ENCODE peak calls at places on chromosomes 11 and 22, in five cellular contexts. J is HCT116, P is K562, A is HepG2, O is GM12878. X is an unnamed sample.

GRCh38 chr11:2205214-2205770 is 33.7 kb upstream of the TH start:
- DNase-seq in J (no peak), P (no peak), A (no peak), O (no peak), X (no peak)

GRCh38 chr11:91538065-91538464 is 686.6 kb upstream of the FAT3 start:
- DNase-seq in J (no peak), P (no peak), A (no peak), O (no peak), X (no peak)

GRCh38 chr11:65107751-65108468 is 3.8 kb upstream of the TM7SF2 start:
- DNase-seq in J (no peak), P (no peak), A (no peak), O (no peak), X (no peak)

GRCh38 chr11:94653561-94653960 is 86.4 kb downstream of the PIWIL4 start:
- DNase-seq in J (no peak), P (no peak), A (no peak), O (no peak), X (no peak)

GRCh38 chr11:8905528-8906165 is 5.3 kb upstream of the AKIP1 start:
- DNase-seq in J (no peak), P (no peak), A (no peak), O (no peak), X (no peak)

GRCh38 chr11:41115066-41115465 is 344.4 kb downstream of the LRRC4C start:
- DNase-seq in J (no peak), P (no peak), A (no peak), O (no peak), X (no peak)

GRCh38 chr11:65643971-65644370 is 6.1 kb downstream of the SIPA1 start:
- DNase-seq in J (no peak), P (peak; percentile 77), A (no peak), O (no peak), X (no peak)

GRCh38 chr22:29431986-29432385 is 6.4 kb upstream of the RFPL1 start:
- DNase-seq in J (no peak), P (peak; percentile 29), A (no peak), O (no peak), X (no peak)

GRCh38 chr11:30210357-30210756 is 20.5 kb upstream of the FSHB start:
- DNase-seq in J (no peak), P (no peak), A (no peak), O (no peak), X (no peak)

GRCh38 chr11:9660886-9661285 is 3.0 kb upstream of the SWAP70 start:
- DNase-seq in J (no peak), P (no peak), A (no peak), O (no peak), X (no peak)

GRCh38 chr11:103749158-103749557 is 287.3 kb upstream of the DDI1 start:
- DNase-seq in J (no peak), P (no peak), A (no peak), O (no peak), X (no peak)

GRCh38 chr11:35412285-35412684 is 7.1 kb downstream of the SLC1A2 start:
- DNase-seq in J (no peak), P (peak; percentile 9), A (no peak), O (no peak), X (peak; percentile 63)

GRCh38 chr11:36746886-36747710 is 149.1 kb upstream of the RAG2 start:
- DNase-seq in J (peak; percentile 86), P (peak; percentile 90), A (peak; percentile 87), O (peak; percentile 71), X (peak; percentile 76)

GRCh38 chr11:1087961-1088926 is 13.6 kb downstream of the MUC2 start:
- DNase-seq in J (no peak), P (peak; percentile 44), A (peak; percentile 12), O (no peak), X (no peak)

GRCh38 chr11:31995525-31996123 is 95.2 kb upstream of the RCN1 start:
- DNase-seq in J (no peak), P (no peak), A (no peak), O (peak; percentile 26), X (no peak)

GRCh38 chr11:68052137-68052873 is 13.5 kb downstream of the TCIRG1 start:
- DNase-seq in J (no peak), P (no peak), A (no peak), O (no peak), X (no peak)

GRCh38 chr11:77068461-77069335 is 1.9 kb downstream of the CAPN5 start:
- DNase-seq in J (no peak), P (no peak), A (no peak), O (no peak), X (no peak)

GRCh38 chr11:130846606-130847005 is 69.7 kb downstream of the SNX19 start:
- DNase-seq in J (no peak), P (no peak), A (peak; percentile 20), O (no peak), X (no peak)

GRCh38 chr11:85827768-85828639 is 17.1 kb upstream of the SYTL2 start:
- DNase-seq in J (peak; percentile 77), P (no peak), A (no peak), O (no peak), X (no peak)

GRCh38 chr11:77130763-77131513 is 2.9 kb downstream of the MYO7A start:
- DNase-seq in J (no peak), P (no peak), A (peak; percentile 82), O (no peak), X (peak; percentile 76)

GRCh38 chr11:130562549-130562948 is 114.1 kb downstream of the ADAMTS15 start:
- DNase-seq in J (no peak), P (no peak), A (no peak), O (no peak), X (no peak)

GRCh38 chr22:26589845-26590524 is at the start of gene TPST2:
- DNase-seq in J (peak; percentile 19), P (peak; percentile 80), A (peak; percentile 38), O (no peak), X (peak; percentile 98)

GRCh38 chr22:46696614-46697013 is 41.4 kb downstream of the CERK start:
- DNase-seq in J (no peak), P (no peak), A (no peak), O (no peak), X (peak; percentile 38)
- TF ChIP-seq ZBTB33 in J (no peak), P (no peak), A (no peak), O (no peak), X (no peak)

DNA sequence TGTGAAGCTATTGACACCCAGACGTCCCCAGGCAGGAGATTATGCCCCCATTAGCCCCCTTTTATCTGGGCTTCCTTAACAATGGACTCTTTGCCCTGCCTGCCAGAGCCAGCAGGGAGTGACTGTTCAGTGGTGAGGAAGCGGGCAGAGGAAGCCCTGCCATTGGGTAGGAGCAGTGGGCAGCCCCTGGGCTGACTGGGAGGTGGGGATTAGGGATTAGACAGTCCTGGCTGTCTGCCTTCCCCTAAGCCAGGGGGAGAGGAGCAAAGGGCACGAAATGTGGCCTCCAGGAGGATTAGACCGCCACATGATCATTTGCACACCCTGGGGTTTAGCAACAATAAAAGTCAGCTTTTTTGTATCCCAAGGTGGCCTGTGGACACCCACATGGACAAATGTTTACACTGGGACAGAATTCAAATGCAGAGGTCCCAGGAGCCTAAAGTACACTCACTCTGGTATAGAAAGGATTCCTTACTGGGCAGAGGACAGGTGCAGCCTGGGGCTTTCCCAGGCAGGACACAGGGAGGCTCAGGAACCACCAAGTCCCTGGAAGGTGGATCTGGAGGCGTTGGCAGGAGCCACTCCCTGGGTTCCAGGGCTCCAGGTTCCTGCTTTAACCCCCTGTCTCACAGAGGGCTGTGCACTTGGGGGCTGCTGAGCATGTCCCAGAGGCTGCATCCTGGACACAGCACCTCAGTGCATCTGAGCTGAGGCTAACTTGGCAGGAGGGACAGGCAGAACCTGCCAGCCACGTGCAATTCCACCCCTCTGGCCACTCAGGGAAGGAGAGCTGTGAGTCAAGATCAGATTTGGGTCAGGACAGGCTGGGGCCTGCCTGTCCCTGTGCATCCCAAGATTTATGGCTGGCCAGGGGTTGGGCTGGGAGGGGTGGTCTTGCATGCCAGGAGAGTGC is 2.1 kb downstream of the PNPLA3 start:
- DNase-seq in J (no peak), P (no peak), A (peak; percentile 95), O (no peak), X (no peak)
- TF ChIP-seq ZBTB33 in J (no peak), P (no peak), A (no peak), O (no peak), X (no peak)

GRCh38 chr22:21696115-21696514 is 30.3 kb downstream of the PPIL2 start:
- DNase-seq in J (no peak), P (no peak), A (no peak), O (no peak), X (no peak)
- TF ChIP-seq ZBTB33 in J (no peak), P (no peak), A (no peak), O (no peak), X (no peak)

GRCh38 chr22:19879248-19879575 is 24.5 kb upstream of the GNB1L start:
- DNase-seq in J (no peak), P (no peak), A (no peak), O (no peak), X (peak; percentile 40)
- TF ChIP-seq ZBTB33 in J (no peak), P (no peak), A (no peak), O (no peak), X (no peak)

GRCh38 chr11:22626573-22627239 is 1.1 kb upstream of the FANCF start:
- DNase-seq in J (no peak), P (peak; percentile 7), A (no peak), O (no peak), X (no peak)

GRCh38 chr11:22625448-22626287 is at the start of gene FANCF:
- DNase-seq in J (peak; percentile 89), P (peak; percentile 99), A (peak; percentile 97), O (peak; percentile 100), X (peak; percentile 88)

GRCh38 chr11:22627421-22627820 is 1.8 kb upstream of the FANCF start:
- DNase-seq in J (no peak), P (no peak), A (no peak), O (no peak), X (no peak)

DNA sequence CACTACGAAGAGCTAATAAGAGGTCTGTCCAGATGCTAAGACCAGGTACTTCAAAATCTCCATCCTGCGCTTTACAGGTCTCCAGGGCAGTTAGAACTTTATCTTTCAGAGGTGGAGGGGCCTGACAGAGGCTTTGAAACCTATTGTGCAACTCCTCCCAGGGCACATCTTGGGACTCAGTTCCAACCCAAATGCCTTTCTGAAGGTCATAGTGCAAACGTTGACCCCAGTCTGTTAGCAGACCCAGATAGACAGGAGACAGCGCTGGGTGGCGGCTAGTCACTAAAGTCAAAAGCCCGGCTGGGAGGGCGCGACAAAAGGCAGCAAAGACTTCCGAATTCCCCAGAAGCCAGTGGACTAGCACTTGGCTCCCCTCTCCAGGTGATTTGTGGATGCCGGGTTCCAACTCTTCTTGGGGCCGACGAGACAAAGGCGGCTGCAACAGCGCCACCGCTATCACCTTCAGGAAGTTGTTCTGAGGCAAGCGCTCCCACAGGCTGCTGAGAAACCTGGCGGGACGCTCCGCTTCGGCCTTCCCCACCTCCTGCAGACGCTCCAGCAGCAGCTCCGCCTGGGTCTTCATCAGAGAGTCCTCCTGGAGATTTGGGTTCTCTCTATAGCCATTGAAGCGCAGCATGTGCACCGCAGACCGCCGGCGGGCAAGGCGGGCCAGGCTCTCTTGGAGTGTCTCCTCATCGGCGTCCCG is 728 bp downstream of the FANCF start:
- DNase-seq in J (peak; percentile 12), P (peak; percentile 83), A (peak; percentile 72), O (peak; percentile 28), X (peak; percentile 57)
- TF ChIP-seq ZBTB33 in J (no peak), P (no peak), A (no peak), O (no peak), X (no peak)

X was measured in SK-N-SH.